ENCODE peak calls at places on chromosomes 16 and 17, in eight cellular contexts. One of them, this sample, is unnamed. For H3K79me2, the result is how much of the 10 kb centered on the place peaks cover.

GRCh38 chr17:65185686-65186382 is 48.7 kb downstream of the RGS9 start:
- DNase-seq in MM.1S: no peak
- DNase-seq in mesendoderm: peak
- DNase-seq in H1: peak
- DNase-seq in mammary epithelial cell: no peak
- DNase-seq in fibroblast of lung: no peak
- DNase-seq in SK-N-SH: peak
- DNase-seq in OCI-LY7: no peak
- DNase-seq in this sample: no peak

GRCh38 chr17:16516594-16517018 is 24.6 kb upstream of the LRRC75A start:
- DNase-seq in MM.1S: no peak
- DNase-seq in mesendoderm: peak
- DNase-seq in H1: no peak
- DNase-seq in mammary epithelial cell: peak
- DNase-seq in fibroblast of lung: peak
- DNase-seq in SK-N-SH: peak
- DNase-seq in OCI-LY7: no peak
- DNase-seq in this sample: peak

GRCh38 chr16:56382459-56382858 is 42.9 kb downstream of the AMFR start:
- DNase-seq in MM.1S: no peak
- DNase-seq in mesendoderm: no peak
- DNase-seq in H1: no peak
- DNase-seq in mammary epithelial cell: no peak
- DNase-seq in fibroblast of lung: no peak
- DNase-seq in SK-N-SH: no peak
- DNase-seq in OCI-LY7: no peak
- DNase-seq in this sample: no peak

GRCh38 chr17:56658648-56659047 is 65.1 kb downstream of the NOG start:
- DNase-seq in MM.1S: no peak
- DNase-seq in mesendoderm: no peak
- DNase-seq in H1: no peak
- DNase-seq in mammary epithelial cell: no peak
- DNase-seq in fibroblast of lung: no peak
- DNase-seq in SK-N-SH: no peak
- DNase-seq in OCI-LY7: no peak
- DNase-seq in this sample: peak

GRCh38 chr17:72338304-72338703 is 217.5 kb downstream of the SOX9 start:
- DNase-seq in MM.1S: no peak
- DNase-seq in mesendoderm: no peak
- DNase-seq in H1: no peak
- DNase-seq in mammary epithelial cell: no peak
- DNase-seq in fibroblast of lung: peak
- DNase-seq in SK-N-SH: no peak
- DNase-seq in OCI-LY7: no peak
- DNase-seq in this sample: no peak

GRCh38 chr16:77584205-77584859 is 138.0 kb upstream of the NUDT7 start:
- DNase-seq in MM.1S: peak
- DNase-seq in mesendoderm: peak
- DNase-seq in H1: peak
- DNase-seq in mammary epithelial cell: peak
- DNase-seq in fibroblast of lung: peak
- DNase-seq in SK-N-SH: peak
- DNase-seq in OCI-LY7: peak
- DNase-seq in this sample: peak

GRCh38 chr16:54986404-54986803 is 55.7 kb downstream of the IRX5 start:
- DNase-seq in MM.1S: no peak
- DNase-seq in mesendoderm: no peak
- DNase-seq in H1: no peak
- DNase-seq in mammary epithelial cell: no peak
- DNase-seq in fibroblast of lung: no peak
- DNase-seq in SK-N-SH: no peak
- DNase-seq in OCI-LY7: no peak
- DNase-seq in this sample: no peak

GRCh38 chr17:65058615-65059014 is 2.1 kb upstream of the GNA13 start:
- DNase-seq in MM.1S: no peak
- DNase-seq in mesendoderm: no peak
- DNase-seq in H1: no peak
- DNase-seq in mammary epithelial cell: peak
- DNase-seq in fibroblast of lung: no peak
- DNase-seq in SK-N-SH: no peak
- DNase-seq in OCI-LY7: no peak
- DNase-seq in this sample: no peak

GRCh38 chr16:73065617-73066313 is 17.8 kb upstream of the ZFHX3 start:
- DNase-seq in MM.1S: no peak
- DNase-seq in mesendoderm: peak
- DNase-seq in H1: peak
- DNase-seq in mammary epithelial cell: no peak
- DNase-seq in fibroblast of lung: peak
- DNase-seq in SK-N-SH: no peak
- DNase-seq in OCI-LY7: no peak
- DNase-seq in this sample: no peak

GRCh38 chr17:21129023-21129681 is 2.4 kb downstream of the DHRS7B start:
- DNase-seq in MM.1S: no peak
- DNase-seq in mesendoderm: no peak
- DNase-seq in H1: no peak
- DNase-seq in mammary epithelial cell: no peak
- DNase-seq in fibroblast of lung: peak
- DNase-seq in SK-N-SH: peak
- DNase-seq in OCI-LY7: no peak
- DNase-seq in this sample: no peak

GRCh38 chr17:73189417-73190099 is 3.3 kb upstream of the COG1 start:
- DNase-seq in MM.1S: peak
- DNase-seq in mesendoderm: peak
- DNase-seq in H1: no peak
- DNase-seq in mammary epithelial cell: peak
- DNase-seq in fibroblast of lung: peak
- DNase-seq in SK-N-SH: peak
- DNase-seq in OCI-LY7: peak
- DNase-seq in this sample: peak

GRCh38 chr16:16096161-16096857 is 127.0 kb downstream of the ABCC6 start:
- DNase-seq in MM.1S: no peak
- DNase-seq in mesendoderm: peak
- DNase-seq in H1: no peak
- DNase-seq in mammary epithelial cell: no peak
- DNase-seq in fibroblast of lung: peak
- DNase-seq in SK-N-SH: no peak
- DNase-seq in OCI-LY7: peak
- DNase-seq in this sample: no peak

GRCh38 chr16:71467810-71468209 is 5.8 kb upstream of the ZNF23 start:
- DNase-seq in MM.1S: peak
- DNase-seq in mesendoderm: peak
- DNase-seq in H1: no peak
- DNase-seq in mammary epithelial cell: peak
- DNase-seq in fibroblast of lung: peak
- DNase-seq in SK-N-SH: no peak
- DNase-seq in OCI-LY7: peak
- DNase-seq in this sample: no peak

GRCh38 chr17:80151333-80151732 is 4.4 kb upstream of the EIF4A3 start:
- DNase-seq in MM.1S: no peak
- DNase-seq in mesendoderm: no peak
- DNase-seq in H1: no peak
- DNase-seq in mammary epithelial cell: peak
- DNase-seq in fibroblast of lung: peak
- DNase-seq in SK-N-SH: no peak
- DNase-seq in OCI-LY7: no peak
- DNase-seq in this sample: no peak

GRCh38 chr16:50523710-50524109 is 24.5 kb upstream of the NKD1 start:
- DNase-seq in MM.1S: no peak
- DNase-seq in mesendoderm: no peak
- DNase-seq in H1: no peak
- DNase-seq in mammary epithelial cell: no peak
- DNase-seq in fibroblast of lung: no peak
- DNase-seq in SK-N-SH: no peak
- DNase-seq in OCI-LY7: no peak
- DNase-seq in this sample: no peak

GRCh38 chr16:47643610-47644009 is 182.5 kb downstream of the PHKB start:
- DNase-seq in MM.1S: no peak
- DNase-seq in mesendoderm: peak
- DNase-seq in H1: no peak
- DNase-seq in mammary epithelial cell: no peak
- DNase-seq in fibroblast of lung: peak
- DNase-seq in SK-N-SH: no peak
- DNase-seq in OCI-LY7: no peak
- DNase-seq in this sample: no peak

GRCh38 chr17:81385320-81386111 is 9.7 kb upstream of the BAHCC1 start:
- DNase-seq in MM.1S: no peak
- DNase-seq in mesendoderm: no peak
- DNase-seq in H1: no peak
- DNase-seq in mammary epithelial cell: no peak
- DNase-seq in fibroblast of lung: peak
- DNase-seq in SK-N-SH: no peak
- DNase-seq in OCI-LY7: no peak
- DNase-seq in this sample: no peak

DNA sequence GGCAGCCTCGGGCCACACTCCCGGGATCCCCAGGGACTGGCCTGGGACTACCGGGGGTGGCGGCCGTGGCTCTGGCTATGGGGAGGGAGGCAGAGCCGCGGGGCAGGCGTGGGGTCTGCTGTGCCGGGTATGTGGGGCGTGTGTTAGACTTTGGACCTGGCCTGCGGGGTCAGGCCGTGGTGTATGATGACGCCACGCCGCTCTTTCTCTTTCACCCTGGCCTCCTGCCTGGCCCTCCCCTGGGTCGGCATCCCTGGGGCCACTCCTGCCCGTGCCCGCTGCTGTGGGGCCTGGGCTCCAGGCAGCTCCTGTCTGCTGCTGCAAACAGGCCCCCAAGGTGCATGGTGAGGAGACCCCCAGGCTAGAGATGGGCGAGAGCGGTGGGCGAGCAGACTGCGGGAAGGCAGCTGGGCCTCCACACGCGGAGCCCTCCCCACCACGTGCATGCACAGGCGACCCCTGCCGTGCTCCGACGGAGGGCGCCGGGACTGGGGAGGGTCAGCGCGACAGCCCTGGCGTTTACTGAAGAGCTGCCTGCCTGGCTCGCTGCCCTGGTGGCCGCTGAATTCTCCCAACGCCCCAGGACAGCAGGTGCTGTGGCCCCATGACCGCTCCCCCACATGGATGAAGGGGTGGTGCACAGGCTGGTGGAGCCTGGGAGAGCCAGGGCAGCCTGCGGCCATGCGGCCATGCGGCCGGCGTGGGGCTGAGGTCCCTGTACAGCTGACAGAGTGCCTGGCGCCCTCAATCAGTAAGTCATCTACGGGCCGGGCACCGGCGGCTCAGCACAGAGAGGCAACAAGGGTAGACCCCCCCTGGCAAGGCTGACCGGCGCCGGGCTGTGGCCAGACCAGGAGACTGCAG is 16.0 kb downstream of the CAPN15 start:
- DNase-seq in MM.1S: no peak
- DNase-seq in mesendoderm: no peak
- DNase-seq in H1: no peak
- DNase-seq in mammary epithelial cell: no peak
- DNase-seq in fibroblast of lung: no peak
- DNase-seq in SK-N-SH: peak
- DNase-seq in OCI-LY7: no peak
- DNase-seq in this sample: no peak
- H3K79me2 ChIP-seq in MM.1S: half or more
- H3K79me2 ChIP-seq in mesendoderm: under half
- H3K79me2 ChIP-seq in H1: under half
- H3K79me2 ChIP-seq in mammary epithelial cell: half or more
- H3K79me2 ChIP-seq in fibroblast of lung: half or more
- H3K79me2 ChIP-seq in SK-N-SH: half or more
- H3K79me2 ChIP-seq in OCI-LY7: under half
- H3K79me2 ChIP-seq in this sample: half or more

GRCh38 chr16:85561248-85562101 is 51.6 kb upstream of the GSE1 start:
- DNase-seq in MM.1S: no peak
- DNase-seq in mesendoderm: no peak
- DNase-seq in H1: peak
- DNase-seq in mammary epithelial cell: no peak
- DNase-seq in fibroblast of lung: no peak
- DNase-seq in SK-N-SH: no peak
- DNase-seq in OCI-LY7: no peak
- DNase-seq in this sample: no peak

GRCh38 chr16:85564277-85565051 is 48.7 kb upstream of the GSE1 start:
- DNase-seq in MM.1S: no peak
- DNase-seq in mesendoderm: no peak
- DNase-seq in H1: no peak
- DNase-seq in mammary epithelial cell: peak
- DNase-seq in fibroblast of lung: no peak
- DNase-seq in SK-N-SH: no peak
- DNase-seq in OCI-LY7: no peak
- DNase-seq in this sample: peak

GRCh38 chr16:85562102-85562786 is 50.9 kb upstream of the GSE1 start:
- DNase-seq in MM.1S: no peak
- DNase-seq in mesendoderm: peak
- DNase-seq in H1: peak
- DNase-seq in mammary epithelial cell: no peak
- DNase-seq in fibroblast of lung: no peak
- DNase-seq in SK-N-SH: no peak
- DNase-seq in OCI-LY7: no peak
- DNase-seq in this sample: no peak

GRCh38 chr16:85563515-85564276 is 49.4 kb upstream of the GSE1 start:
- DNase-seq in MM.1S: no peak
- DNase-seq in mesendoderm: no peak
- DNase-seq in H1: peak
- DNase-seq in mammary epithelial cell: no peak
- DNase-seq in fibroblast of lung: no peak
- DNase-seq in SK-N-SH: peak
- DNase-seq in OCI-LY7: no peak
- DNase-seq in this sample: no peak

GRCh38 chr16:85563031-85563430 is 50.1 kb upstream of the GSE1 start:
- DNase-seq in MM.1S: no peak
- DNase-seq in mesendoderm: no peak
- DNase-seq in H1: no peak
- DNase-seq in mammary epithelial cell: no peak
- DNase-seq in fibroblast of lung: no peak
- DNase-seq in SK-N-SH: no peak
- DNase-seq in OCI-LY7: no peak
- DNase-seq in this sample: no peak
- H3K79me2 ChIP-seq in MM.1S: half or more
- H3K79me2 ChIP-seq in mesendoderm: half or more
- H3K79me2 ChIP-seq in H1: under half
- H3K79me2 ChIP-seq in mammary epithelial cell: under half
- H3K79me2 ChIP-seq in fibroblast of lung: half or more
- H3K79me2 ChIP-seq in SK-N-SH: half or more
- H3K79me2 ChIP-seq in OCI-LY7: under half
- H3K79me2 ChIP-seq in this sample: half or more

DNA sequence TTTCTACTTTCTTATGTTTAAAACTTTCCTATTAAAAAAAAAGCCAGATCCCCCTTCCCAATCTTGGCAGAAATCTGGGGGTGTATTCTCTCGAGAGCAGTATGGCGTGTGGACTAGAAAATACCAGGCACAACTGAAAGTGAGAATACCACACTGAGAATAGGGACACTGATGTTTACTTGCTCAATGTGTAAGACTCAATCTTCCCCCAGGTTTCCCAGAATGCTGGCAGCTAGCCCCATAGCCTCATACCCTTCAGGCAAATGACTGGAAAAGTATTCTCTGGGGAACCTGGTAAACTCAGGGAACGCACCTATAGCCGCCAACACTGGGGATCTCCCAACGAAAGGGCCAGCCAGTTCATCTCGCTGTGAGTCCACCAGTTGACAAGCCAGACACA is 15.3 kb downstream of the ZZEF1 start:
- DNase-seq in MM.1S: no peak
- DNase-seq in mesendoderm: no peak
- DNase-seq in H1: no peak
- DNase-seq in mammary epithelial cell: no peak
- DNase-seq in fibroblast of lung: no peak
- DNase-seq in SK-N-SH: no peak
- DNase-seq in OCI-LY7: no peak
- DNase-seq in this sample: no peak
- H3K79me2 ChIP-seq in MM.1S: half or more
- H3K79me2 ChIP-seq in mesendoderm: under half
- H3K79me2 ChIP-seq in H1: under half
- H3K79me2 ChIP-seq in mammary epithelial cell: half or more
- H3K79me2 ChIP-seq in fibroblast of lung: under half
- H3K79me2 ChIP-seq in SK-N-SH: half or more
- H3K79me2 ChIP-seq in OCI-LY7: under half
- H3K79me2 ChIP-seq in this sample: half or more

GRCh38 chr17:39777534-39778365 is 40.0 kb downstream of the GRB7 start:
- DNase-seq in MM.1S: peak
- DNase-seq in mesendoderm: no peak
- DNase-seq in H1: no peak
- DNase-seq in mammary epithelial cell: no peak
- DNase-seq in fibroblast of lung: no peak
- DNase-seq in SK-N-SH: no peak
- DNase-seq in OCI-LY7: peak
- DNase-seq in this sample: no peak
- H3K79me2 ChIP-seq in MM.1S: half or more
- H3K79me2 ChIP-seq in mesendoderm: under half
- H3K79me2 ChIP-seq in H1: under half
- H3K79me2 ChIP-seq in mammary epithelial cell: under half
- H3K79me2 ChIP-seq in fibroblast of lung: under half
- H3K79me2 ChIP-seq in SK-N-SH: under half
- H3K79me2 ChIP-seq in OCI-LY7: half or more
- H3K79me2 ChIP-seq in this sample: under half

This sample was measured in PC-9.